ENCODE peak calls at places on chromosomes 4 and X, in four cellular contexts. K, I, R and Y are unnamed samples.
A peak's percentile ranks its signal among the peaks of the same experiment; 100 is the strongest.

GRCh38 chr4:139550724-139551429 is 5.1 kb downstream of the SETD7 start:
- DNase-seq in K (peak; percentile 26), I (no peak), R (no peak), Y (no peak)

GRCh38 chrX:38754102-38754790 is 47.0 kb upstream of the MID1IP1 start:
- DNase-seq in K (peak; percentile 62), I (no peak), R (no peak), Y (no peak)

GRCh38 chrX:69076084-69076483 is 89.2 kb downstream of the PJA1 start:
- DNase-seq in K (no peak), I (no peak), R (no peak), Y (no peak)

GRCh38 chrX:16807548-16807947 is 21.3 kb downstream of the TXLNG start:
- DNase-seq in K (peak; percentile 61), I (no peak), R (no peak), Y (no peak)

GRCh38 chr4:82519072-82519471 is 42.7 kb downstream of the TMEM150C start:
- DNase-seq in K (peak; percentile 84), I (no peak), R (no peak), Y (no peak)

GRCh38 chrX:153417637-153418036 is 6.4 kb downstream of the ZFP92 start:
- DNase-seq in K (no peak), I (no peak), R (no peak), Y (no peak)

GRCh38 chr4:56245547-56246229 is 141.6 kb downstream of the AASDH start:
- DNase-seq in K (no peak), I (no peak), R (no peak), Y (no peak)

GRCh38 chr4:7105261-7105660 is 37.4 kb upstream of the GRPEL1 start:
- DNase-seq in K (no peak), I (no peak), R (peak; percentile 53), Y (no peak)

GRCh38 chrX:18351774-18352173 is 2.7 kb downstream of the SCML2 start:
- DNase-seq in K (no peak), I (no peak), R (no peak), Y (no peak)

GRCh38 chr4:43132010-43132582 is 239.6 kb downstream of the GRXCR1 start:
- DNase-seq in K (peak; percentile 33), I (no peak), R (no peak), Y (no peak)

GRCh38 chr4:152983221-152983620 is 47.1 kb downstream of the FHDC1 start:
- DNase-seq in K (no peak), I (no peak), R (no peak), Y (no peak)

GRCh38 chrX:17377047-17377692 is 2.2 kb downstream of the NHS start:
- DNase-seq in K (peak; percentile 1), I (no peak), R (peak; percentile 52), Y (peak; percentile 19)

GRCh38 chr4:36677122-36677521 is 395.7 kb downstream of the DTHD1 start:
- DNase-seq in K (no peak), I (no peak), R (no peak), Y (no peak)

GRCh38 chr4:25213327-25213979 is 20.4 kb upstream of the PI4K2B start:
- DNase-seq in K (no peak), I (no peak), R (no peak), Y (no peak)

GRCh38 chr4:126859314-126859713 is 773.4 kb upstream of the INTU start:
- DNase-seq in K (no peak), I (no peak), R (no peak), Y (no peak)

GRCh38 chr4:188154668-188155423 is 15.6 kb downstream of the TRIML1 start:
- DNase-seq in K (no peak), I (no peak), R (no peak), Y (peak; percentile 15)

GRCh38 chrX:30892591-30892990 is 3.5 kb upstream of the TAB3 start:
- DNase-seq in K (no peak), I (no peak), R (no peak), Y (no peak)

GRCh38 chrX:79325263-79325958 is 41.7 kb downstream of the ITM2A start:
- DNase-seq in K (no peak), I (no peak), R (no peak), Y (no peak)

GRCh38 chr4:2893772-2894171 is 50.1 kb downstream of the ADD1 start:
- DNase-seq in K (peak; percentile 74), I (no peak), R (no peak), Y (no peak)

GRCh38 chr4:186032259-186032658 is 36.7 kb upstream of the TLR3 start:
- DNase-seq in K (no peak), I (no peak), R (no peak), Y (no peak)

GRCh38 chrX:88560673-88561330 is 186.2 kb upstream of the CPXCR1 start:
- DNase-seq in K (peak; percentile 1), I (no peak), R (no peak), Y (no peak)

GRCh38 chrX:17692709-17693346 is 44.5 kb upstream of the SCML1 start:
- DNase-seq in K (no peak), I (no peak), R (no peak), Y (no peak)

GRCh38 chr4:141464366-141464765 is 172.0 kb upstream of the IL15 start:
- DNase-seq in K (no peak), I (no peak), R (no peak), Y (no peak)

GRCh38 chr4:135185256-135185655 is 983.7 kb upstream of the PABPC4L start:
- DNase-seq in K (no peak), I (no peak), R (no peak), Y (no peak)

DNA sequence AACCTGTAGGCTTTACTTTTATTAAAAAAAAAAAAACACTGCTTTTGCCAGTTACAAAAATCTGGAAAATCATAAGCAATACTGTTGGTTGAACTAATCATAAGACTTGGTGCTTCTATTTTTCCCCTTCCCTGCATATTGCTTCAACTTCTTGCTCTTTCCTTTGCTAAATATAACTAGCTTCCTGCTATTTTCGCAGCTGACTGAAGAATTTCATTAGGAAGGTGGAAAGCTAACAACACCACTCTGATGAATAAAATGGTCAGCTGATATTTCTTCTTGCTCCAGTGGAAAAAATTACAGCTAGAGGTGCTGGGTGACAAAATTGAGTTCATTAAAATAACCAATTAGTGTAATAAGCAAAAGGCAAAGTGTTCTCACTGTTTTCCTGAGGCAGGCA is 39.3 kb downstream of the MEPE start:
- DNase-seq in K (peak; percentile 82), I (no peak), R (no peak), Y (no peak)
- TF ChIP-seq CTCF in K (no peak), I (no peak), R (no peak), Y (no peak)

GRCh38 chr4:74933562-74934015 is 673 bp downstream of the PARM1 start:
- DNase-seq in K (peak; percentile 4), I (no peak), R (peak; percentile 49), Y (no peak)

GRCh38 chr4:74932010-74932409 is 906 bp upstream of the PARM1 start:
- DNase-seq in K (no peak), I (no peak), R (no peak), Y (no peak)

GRCh38 chr4:74931386-74931785 is 1.5 kb upstream of the PARM1 start:
- DNase-seq in K (no peak), I (no peak), R (no peak), Y (no peak)

GRCh38 chr4:74934016-74934821 is 1.3 kb downstream of the PARM1 start:
- DNase-seq in K (peak; percentile 42), I (no peak), R (peak; percentile 55), Y (no peak)

GRCh38 chr4:74932832-74933561 is at the start of gene PARM1:
- DNase-seq in K (peak; percentile 79), I (peak; percentile 39), R (peak; percentile 85), Y (peak; percentile 95)
- TF ChIP-seq POLR2A in K (no peak), I (no peak), R (no peak), Y (no peak)

DNA sequence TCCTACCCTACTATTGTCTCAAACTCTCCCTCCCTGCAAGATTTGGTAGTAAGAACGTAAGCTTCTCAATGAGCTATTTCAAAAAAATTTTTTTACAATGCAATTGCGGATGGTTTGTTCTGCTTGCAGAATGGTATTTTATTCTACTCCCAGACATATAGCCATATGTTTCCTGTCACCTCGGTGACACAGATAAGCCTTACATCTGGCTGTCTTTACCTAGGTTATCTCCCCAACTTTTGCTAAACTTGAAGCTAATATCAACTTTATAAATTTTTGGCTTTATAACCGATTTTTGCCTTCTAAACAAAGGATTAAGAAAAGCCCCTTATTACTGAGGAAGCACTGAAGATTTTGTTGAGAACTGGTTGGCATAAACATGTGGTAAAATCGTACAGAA is 331.5 kb downstream of the TENM3 start:
- DNase-seq in K (no peak), I (no peak), R (no peak), Y (no peak)
- H3K4me3 ChIP-seq in K (no peak overlapping the region), I (no peak overlapping the region), R (no peak overlapping the region), Y (no peak overlapping the region)

GRCh38 chrX:70998402-70999027 is 67.6 kb upstream of the SLC7A3 start:
- DNase-seq in K (peak; percentile 9), I (no peak), R (no peak), Y (peak; percentile 19)
- TF ChIP-seq CTCF in K (no peak), I (no peak), R (no peak), Y (no peak)

GRCh38 chr4:1870328-1870577 is 940 bp upstream of the NSD2 start:
- DNase-seq in K (no peak), I (peak; percentile 45), R (peak; percentile 90), Y (peak; percentile 98)

GRCh38 chr4:1869530-1870327 is 1.5 kb upstream of the NSD2 start:
- DNase-seq in K (no peak), I (no peak), R (no peak), Y (no peak)

GRCh38 chr4:1871471-1872021 is 353 bp downstream of the NSD2 start:
- DNase-seq in K (peak; percentile 35), I (no peak), R (peak; percentile 69), Y (no peak)

GRCh38 chr4:1868912-1869311 is 2.3 kb upstream of the NSD2 start:
- DNase-seq in K (no peak), I (no peak), R (no peak), Y (no peak)

DNA sequence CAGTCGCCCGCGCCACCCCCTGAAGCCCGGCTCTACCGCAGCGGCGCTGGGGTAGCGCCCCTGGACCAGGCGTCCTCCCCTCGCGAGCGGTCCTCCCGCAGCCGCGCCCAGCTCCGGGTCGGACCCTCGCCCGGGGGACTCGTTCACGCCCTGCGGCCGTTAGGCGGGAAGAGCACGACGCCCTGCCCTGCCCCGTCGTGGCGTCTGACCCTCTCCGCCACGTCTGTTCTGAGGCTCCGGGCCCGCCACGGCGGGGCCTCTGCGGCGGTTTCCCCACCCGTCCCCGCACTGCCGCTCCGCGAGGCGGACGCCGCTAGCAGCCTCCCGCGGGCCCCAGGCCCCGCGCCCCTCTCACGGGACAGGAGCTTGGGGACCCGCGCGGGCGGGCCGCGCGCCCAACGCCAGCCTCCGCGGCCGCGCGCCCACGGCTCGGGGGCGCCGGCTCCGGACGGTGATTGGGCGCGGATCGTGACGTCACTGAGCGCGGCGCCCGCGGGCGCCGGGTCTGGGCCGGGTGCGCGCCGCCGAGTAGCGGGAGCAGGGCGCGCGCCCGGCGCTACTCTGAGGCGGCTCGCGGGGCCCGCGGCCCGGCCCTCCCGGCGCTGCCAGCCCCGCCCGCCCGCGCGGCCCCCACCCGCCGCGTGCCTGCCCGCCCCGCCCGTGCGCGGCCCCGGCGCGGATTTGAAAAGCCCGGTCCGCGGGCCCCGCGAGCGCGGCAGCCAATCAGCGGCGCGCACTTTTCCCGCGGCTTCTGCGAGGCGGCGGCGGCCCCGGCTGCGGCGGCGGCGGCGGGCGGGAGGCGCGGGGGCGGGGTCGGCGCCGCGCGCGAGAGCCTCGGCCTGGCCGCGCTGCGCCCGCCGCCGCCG is at the start of gene NSD2:
- DNase-seq in K (peak; percentile 81), I (peak; percentile 27), R (peak; percentile 92), Y (peak; percentile 71)
- TF ChIP-seq POLR2A in K (peak; percentile 93), I (no peak), R (peak; percentile 87), Y (no peak)